ENCODE peak calls at places on chromosomes 13 and 19, in four cellular contexts. C, T, N and B are unnamed samples.

GRCh38 chr13:26557393-26558073 is at the start of gene WASF3:
- DNase-seq in C (peak; percentile 98), T (peak; percentile 94), N (peak; percentile 36), B (peak; percentile 97)

GRCh38 chr19:34974631-34975030 is 10.6 kb upstream of the ZNF792 start:
- DNase-seq in C (no peak), T (no peak), N (no peak), B (no peak)

GRCh38 chr13:32311188-32311897 is 3.8 kb downstream of the ZAR1L start:
- DNase-seq in C (no peak), T (no peak), N (no peak), B (no peak)

GRCh38 chr19:12756150-12756883 is 4.7 kb downstream of the BEST2 start:
- DNase-seq in C (no peak), T (no peak), N (no peak), B (no peak)

GRCh38 chr19:2282862-2283237 is 875 bp upstream of the PEAK3 start:
- DNase-seq in C (no peak), T (no peak), N (no peak), B (no peak)

GRCh38 chr19:10516671-10517286 is 468 bp downstream of the S1PR5 start:
- DNase-seq in C (no peak), T (no peak), N (no peak), B (no peak)

GRCh38 chr19:495440-496332 is 600 bp upstream of the MADCAM1 start:
- DNase-seq in C (peak; percentile 77), T (no peak), N (no peak), B (no peak)

GRCh38 chr13:93270769-93271753 is 44.5 kb downstream of the GPC6 start:
- DNase-seq in C (no peak), T (no peak), N (no peak), B (no peak)

GRCh38 chr19:46192990-46193650 is 36.4 kb upstream of the IGFL1 start:
- DNase-seq in C (no peak), T (no peak), N (no peak), B (no peak)

GRCh38 chr13:31394491-31394890 is 194.7 kb downstream of the B3GLCT start:
- DNase-seq in C (no peak), T (no peak), N (no peak), B (no peak)

GRCh38 chr13:98761126-98761978 is 8.9 kb upstream of the SLC15A1 start:
- DNase-seq in C (no peak), T (no peak), N (no peak), B (no peak)

GRCh38 chr13:110498327-110498726 is 63.2 kb downstream of the RAB20 start:
- DNase-seq in C (no peak), T (no peak), N (no peak), B (no peak)

GRCh38 chr19:13016628-13017305 is 21.5 kb downstream of the NFIX start:
- DNase-seq in C (no peak), T (no peak), N (no peak), B (no peak)

DNA sequence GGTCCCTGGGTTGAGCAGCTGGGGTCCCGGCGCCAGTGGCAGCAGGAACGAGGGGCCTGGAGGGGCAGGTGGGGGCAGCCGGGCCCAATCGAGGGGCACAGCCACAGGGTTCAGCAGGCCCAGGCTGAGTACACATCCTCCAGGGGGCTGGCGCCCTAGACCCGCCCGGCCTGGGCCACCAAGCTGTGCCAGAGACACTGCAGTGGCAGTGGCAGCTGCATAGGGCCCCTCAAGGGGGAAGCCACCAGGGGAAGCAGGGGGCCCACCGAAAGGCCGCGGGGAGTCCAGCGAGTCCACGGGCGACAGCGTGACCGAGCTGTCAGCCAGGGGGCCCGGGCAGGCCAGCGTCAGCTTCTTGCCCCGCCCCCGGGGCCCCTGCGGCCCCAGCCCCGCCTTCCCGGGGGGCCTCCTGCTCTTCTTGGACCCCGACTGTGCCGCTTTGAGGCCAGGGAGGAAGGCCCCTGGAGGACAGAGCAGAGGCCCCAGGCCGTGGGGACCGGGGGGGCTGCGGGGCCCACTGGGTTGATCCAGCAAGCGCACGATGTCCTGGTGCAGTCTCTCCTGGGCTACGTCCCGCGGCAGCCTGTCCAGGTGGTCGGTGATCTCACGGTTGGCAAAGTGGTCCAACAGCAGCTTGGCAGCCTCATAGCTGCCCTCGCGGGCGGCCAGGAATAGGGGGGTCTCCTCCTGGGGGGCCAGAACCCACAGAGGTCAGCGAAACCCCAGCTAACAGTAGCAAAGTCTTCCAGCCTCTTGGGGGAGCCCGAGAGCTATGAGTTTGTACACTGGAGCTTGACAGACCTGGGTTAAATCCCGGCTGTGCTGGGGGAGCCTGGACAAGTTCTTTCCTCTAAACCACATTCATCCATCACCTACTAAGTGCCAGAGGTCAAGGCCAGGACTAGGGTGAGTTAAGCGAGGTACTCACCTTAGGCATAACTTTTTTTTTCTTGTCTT is 39.5 kb downstream of the NOTCH3 start:
- DNase-seq in C (peak; percentile 42), T (no peak), N (no peak), B (no peak)
- TF ChIP-seq CTCF in C (peak; percentile 27), T (peak; percentile 43), N (no peak), B (peak; percentile 76)

GRCh38 chr13:77374339-77374738 is 47.4 kb upstream of the MYCBP2 start:
- DNase-seq in C (no peak), T (no peak), N (no peak), B (no peak)

GRCh38 chr13:77377016-77377415 is 50.1 kb upstream of the MYCBP2 start:
- DNase-seq in C (no peak), T (no peak), N (no peak), B (no peak)

GRCh38 chr13:77375554-77375953 is 48.7 kb upstream of the MYCBP2 start:
- DNase-seq in C (no peak), T (no peak), N (no peak), B (no peak)

GRCh38 chr13:77373541-77373940 is 46.6 kb upstream of the MYCBP2 start:
- DNase-seq in C (no peak), T (no peak), N (no peak), B (no peak)

DNA sequence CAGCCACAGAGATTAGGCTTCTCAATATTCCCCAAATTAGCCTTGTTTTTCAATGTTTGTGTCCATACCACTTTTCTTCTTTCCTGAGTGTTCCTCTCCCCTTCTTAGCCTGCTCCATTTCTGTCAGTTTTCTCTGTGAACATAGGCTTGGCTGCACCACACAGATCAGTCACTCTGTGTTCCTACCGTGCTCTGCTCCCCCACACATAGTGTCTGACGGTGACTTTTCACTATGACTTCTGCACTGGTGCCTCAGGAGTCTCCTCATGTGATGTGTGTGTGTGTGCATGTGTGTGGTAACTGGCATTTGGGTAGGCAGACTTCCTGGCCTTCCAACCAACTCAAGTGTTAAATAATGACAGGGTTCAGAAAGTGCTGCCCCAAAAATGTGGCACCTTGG is 47.9 kb upstream of the MYCBP2 start:
- DNase-seq in C (no peak), T (no peak), N (no peak), B (no peak)
- TF ChIP-seq CTCF in C (no peak), T (no peak), N (no peak), B (no peak)

DNA sequence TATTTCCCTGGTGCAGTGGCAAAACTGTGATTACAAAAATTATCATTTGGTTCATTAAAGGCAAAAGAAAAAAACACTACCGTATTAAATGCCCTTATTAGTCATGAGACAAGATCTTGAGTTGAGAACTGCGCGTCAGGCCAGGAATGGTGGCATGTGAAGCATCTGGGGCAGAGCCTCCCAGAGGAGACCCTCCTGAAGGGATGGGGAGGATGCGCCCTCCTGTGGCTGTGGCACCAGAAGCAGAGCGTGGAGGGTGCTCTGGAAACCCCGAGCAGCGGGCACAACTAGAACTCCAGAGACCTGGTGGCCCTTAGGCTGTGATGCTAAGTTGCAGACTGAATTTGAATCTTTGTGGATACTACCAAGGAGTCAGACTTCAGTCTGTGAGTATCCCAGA is 11.5 kb downstream of the CUL4A start:
- DNase-seq in C (no peak), T (peak; percentile 54), N (no peak), B (no peak)
- TF ChIP-seq CTCF in C (no peak), T (peak; percentile 64), N (no peak), B (peak; percentile 66)

DNA sequence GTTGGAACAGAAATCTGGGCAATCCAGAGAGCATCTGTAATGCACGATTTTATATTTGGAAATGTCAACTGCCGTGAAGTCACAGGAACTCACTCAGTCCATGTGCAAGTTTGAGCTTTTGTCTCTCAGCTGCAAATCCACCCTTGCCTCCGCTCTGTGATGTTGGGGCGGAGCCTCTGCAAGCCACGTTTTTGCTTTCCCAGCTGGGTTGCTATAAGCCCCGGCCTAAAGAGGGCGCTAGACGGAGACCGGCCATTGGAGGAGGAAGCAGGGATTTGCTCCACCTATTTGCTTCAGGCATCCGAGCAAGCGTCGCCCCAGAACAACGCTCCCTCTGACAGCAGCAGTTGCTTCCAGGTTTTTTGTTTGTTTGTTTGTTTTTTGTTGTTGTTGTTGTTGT is 56.2 kb downstream of the TRPM4 start:
- DNase-seq in C (no peak), T (no peak), N (no peak), B (no peak)
- TF ChIP-seq CTCF in C (no peak), T (no peak), N (no peak), B (peak; percentile 54)

GRCh38 chr13:36766295-36766694 is 52.7 kb upstream of the RFXAP start:
- DNase-seq in C (no peak), T (no peak), N (no peak), B (no peak)

GRCh38 chr13:36767276-36767675 is 51.7 kb upstream of the RFXAP start:
- DNase-seq in C (no peak), T (no peak), N (no peak), B (no peak)

GRCh38 chr13:36764536-36764935 is 54.5 kb upstream of the RFXAP start:
- DNase-seq in C (no peak), T (no peak), N (no peak), B (no peak)

GRCh38 chr13:36763322-36763721 is 55.7 kb upstream of the RFXAP start:
- DNase-seq in C (no peak), T (no peak), N (no peak), B (no peak)

GRCh38 chr13:36764957-36765356 is 54.1 kb upstream of the RFXAP start:
- DNase-seq in C (no peak), T (no peak), N (no peak), B (no peak)
- TF ChIP-seq CTCF in C (no peak), T (no peak), N (no peak), B (peak; percentile 14)

GRCh38 chr19:56147307-56147706 is 6.2 kb downstream of the ZNF444 start:
- DNase-seq in C (no peak), T (no peak), N (no peak), B (no peak)

GRCh38 chr19:56146904-56147303 is 5.8 kb downstream of the ZNF444 start:
- DNase-seq in C (no peak), T (no peak), N (no peak), B (no peak)

GRCh38 chr19:56144816-56145215 is 3.7 kb downstream of the ZNF444 start:
- DNase-seq in C (no peak), T (no peak), N (no peak), B (no peak)

GRCh38 chr19:56144396-56144795 is 3.3 kb downstream of the ZNF444 start:
- DNase-seq in C (no peak), T (no peak), N (no peak), B (no peak)

DNA sequence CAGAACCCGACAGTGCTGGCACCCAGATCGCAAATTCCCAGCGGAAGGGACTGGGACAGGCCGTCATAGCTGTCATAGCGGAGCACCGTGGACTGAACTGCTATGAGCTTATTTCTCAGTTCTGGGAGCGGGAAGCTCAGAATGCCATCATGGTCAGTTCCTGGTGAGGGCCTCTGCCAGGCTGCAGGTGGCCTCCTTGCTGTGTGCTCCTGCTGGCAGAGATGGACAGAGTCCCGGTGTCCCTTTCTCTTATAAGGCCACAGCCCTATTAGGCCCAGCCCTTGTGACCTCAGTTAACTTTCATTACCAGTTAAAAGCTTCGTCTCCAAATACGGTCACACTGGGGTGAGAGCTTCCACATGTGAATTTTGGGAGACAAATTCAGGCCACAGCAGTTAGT is 4.6 kb downstream of the ZNF444 start:
- DNase-seq in C (no peak), T (no peak), N (no peak), B (no peak)
- TF ChIP-seq CTCF in C (no peak), T (no peak), N (no peak), B (no peak)